ENCODE peak calls at places on chromosomes 16 and 17, in ten cellular contexts. M is fibroblast of pulmonary artery; B is SJCRH30; R is HCT116; V is uterus; J is effector memory CD4-positive, alpha-beta T cell; E is A549; D is body of pancreas; A is naive thymus-derived CD4-positive, alpha-beta T cell; G is fibroblast of villous mesenchyme. C is an unnamed sample.

GRCh38 chr17:63399856-63400255 is 46.2 kb downstream of the CYB561 start:
- DNase-seq in E (no peak), A (no peak), R (no peak), G (peak; percentile 69), J (no peak), B (peak; percentile 96), D (peak; percentile 28), V (peak; percentile 51), M (peak; percentile 75), C (no peak)

GRCh38 chr16:57372372-57373116 is at the start of gene CX3CL1:
- DNase-seq in G (peak; percentile 50), J (no peak), B (peak; percentile 77), V (peak; percentile 69), R (no peak), E (no peak), D (peak; percentile 87), A (no peak), M (peak; percentile 50), C (no peak)

GRCh38 chr17:51256101-51256500 is 3.7 kb downstream of the MBTD1 start:
- DNase-seq in E (no peak), B (no peak), M (no peak), G (no peak), J (no peak), R (no peak), D (no peak), V (no peak), A (no peak), C (no peak)

GRCh38 chr16:28204622-28205021 is 7.1 kb downstream of the XPO6 start:
- DNase-seq in G (no peak), B (no peak), R (no peak), J (no peak), V (no peak), E (no peak), D (no peak), M (no peak), A (no peak), C (no peak)

GRCh38 chr17:16417896-16418683 is 2.7 kb downstream of the TRPV2 start:
- DNase-seq in V (no peak), B (peak; percentile 57), M (no peak), A (no peak), G (peak; percentile 48), E (no peak), R (no peak), D (no peak), J (no peak), C (no peak)

GRCh38 chr17:75759457-75759856 is 5.5 kb downstream of the GALK1 start:
- DNase-seq in E (no peak), B (no peak), G (no peak), D (no peak), M (no peak), V (no peak), A (no peak), R (no peak), J (no peak), C (no peak)

GRCh38 chr16:2152695-2153506 is 2.7 kb upstream of the TRAF7 start:
- DNase-seq in D (peak; percentile 82), A (no peak), R (no peak), G (no peak), B (no peak), J (no peak), M (no peak), E (peak; percentile 63), V (no peak), C (peak; percentile 11)

GRCh38 chr16:65773319-65773874 is 593.1 kb upstream of the CDH5 start:
- DNase-seq in E (no peak), M (no peak), V (no peak), B (no peak), A (no peak), G (no peak), R (no peak), D (no peak), J (no peak), C (no peak)

GRCh38 chr16:47713225-47713595 is 252.1 kb downstream of the PHKB start:
- DNase-seq in V (no peak), M (peak; percentile 81), J (no peak), B (peak; percentile 46), G (peak; percentile 90), D (no peak), A (no peak), E (peak; percentile 28), R (no peak), C (no peak)

GRCh38 chr17:59846391-59847165 is 46.2 kb downstream of the TUBD1 start:
- DNase-seq in A (no peak), V (peak; percentile 69), G (peak; percentile 90), R (peak; percentile 94), E (peak; percentile 99), J (no peak), M (peak; percentile 86), B (peak; percentile 49), D (peak; percentile 50), C (peak; percentile 34)

GRCh38 chr17:59845595-59846390 is 47.0 kb downstream of the TUBD1 start:
- DNase-seq in M (peak; percentile 81), V (no peak), G (peak; percentile 84), D (peak; percentile 72), J (no peak), B (peak; percentile 75), E (peak; percentile 99), R (peak; percentile 90), A (no peak), C (no peak)

GRCh38 chr17:59842901-59843652 is 49.7 kb downstream of the TUBD1 start:
- DNase-seq in G (peak; percentile 97), R (peak; percentile 96), V (peak; percentile 41), M (peak; percentile 98), D (peak; percentile 61), B (no peak), A (no peak), E (peak; percentile 98), J (no peak), C (peak; percentile 30)

GRCh38 chr17:59848385-59848668 is 44.4 kb downstream of the TUBD1 start:
- DNase-seq in G (no peak), V (no peak), E (no peak), R (no peak), A (no peak), B (no peak), M (no peak), D (peak; percentile 15), J (no peak), C (no peak)

DNA sequence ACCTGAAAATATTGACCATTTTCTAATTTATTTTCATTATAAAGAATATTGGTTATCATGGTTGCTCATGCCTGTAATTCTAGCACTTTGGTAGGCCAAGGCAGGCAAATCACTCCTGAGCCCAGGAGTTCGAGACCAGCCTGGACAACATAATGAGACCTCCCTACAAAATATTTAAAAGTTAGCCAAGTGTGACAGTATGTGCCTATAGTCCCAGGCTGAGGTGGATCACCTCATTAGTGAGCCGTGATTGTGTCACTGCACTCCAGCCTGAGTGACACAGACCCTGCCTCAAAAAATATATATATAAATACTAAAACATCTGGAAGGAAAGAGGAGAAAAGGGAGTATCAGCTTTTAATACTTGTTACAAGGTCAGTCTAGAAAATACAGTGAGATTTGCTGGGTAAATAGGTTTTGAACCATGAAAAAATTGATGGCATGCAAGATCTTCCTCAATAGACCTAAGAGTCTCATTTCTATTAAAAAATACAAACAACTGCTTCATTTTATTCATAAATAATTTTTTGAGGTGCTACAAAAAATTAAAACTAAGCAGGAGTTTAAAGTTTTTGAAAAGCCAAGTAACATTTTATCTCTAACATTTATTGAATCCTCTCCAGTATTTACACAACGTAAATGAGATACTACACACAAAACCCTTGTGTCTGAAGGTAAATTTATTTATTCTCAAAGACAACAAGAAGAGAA is 47.7 kb downstream of the TUBD1 start:
- DNase-seq in B (no peak), G (peak; percentile 67), R (no peak), D (no peak), A (no peak), M (peak; percentile 82), E (peak; percentile 89), J (no peak), V (no peak), C (no peak)
- H3K4me3 ChIP-seq in B (no peak overlapping the region), G (no peak overlapping the region), R (no peak overlapping the region), D (no peak overlapping the region), A (no peak overlapping the region), M (no peak overlapping the region), E (no peak overlapping the region), J (no peak overlapping the region), V (no peak overlapping the region), C (no peak overlapping the region)

GRCh38 chr16:80903616-80904015 is 99.2 kb upstream of the CDYL2 start:
- DNase-seq in A (no peak), G (no peak), R (no peak), V (no peak), D (no peak), M (no peak), J (no peak), B (no peak), E (no peak), C (no peak)

GRCh38 chr16:80896778-80897177 is 92.4 kb upstream of the CDYL2 start:
- DNase-seq in M (no peak), A (no peak), G (no peak), V (no peak), J (no peak), D (no peak), B (no peak), E (no peak), R (no peak), C (no peak)

GRCh38 chr16:80900593-80900954 is 96.2 kb upstream of the CDYL2 start:
- DNase-seq in A (no peak), E (no peak), R (no peak), B (no peak), D (no peak), J (no peak), M (no peak), V (no peak), G (no peak), C (no peak)

GRCh38 chr16:80902306-80903154 is 98.1 kb upstream of the CDYL2 start:
- DNase-seq in V (no peak), R (no peak), B (no peak), E (no peak), J (no peak), A (no peak), M (no peak), D (peak; percentile 18), G (no peak), C (no peak)

GRCh38 chr16:80899804-80900592 is 95.6 kb upstream of the CDYL2 start:
- DNase-seq in D (peak; percentile 96), J (no peak), G (peak; percentile 56), E (peak; percentile 36), M (peak; percentile 97), B (peak; percentile 6), R (no peak), V (peak; percentile 61), A (no peak), C (no peak)
- H3K4me3 ChIP-seq in D (no peak overlapping the region), J (no peak overlapping the region), G (no peak overlapping the region), E (no peak overlapping the region), M (peak overlapping the region; percentile 42), B (no peak overlapping the region), R (no peak overlapping the region), V (no peak overlapping the region), A (no peak overlapping the region), C (no peak overlapping the region)

GRCh38 chr16:14362774-14363371 is 267.2 kb downstream of the PARN start:
- DNase-seq in D (no peak), R (no peak), J (no peak), V (no peak), G (peak; percentile 34), B (peak; percentile 26), E (no peak), M (peak; percentile 11), A (no peak), C (no peak)
- H3K4me3 ChIP-seq in D (no peak overlapping the region), R (no peak overlapping the region), J (no peak overlapping the region), V (no peak overlapping the region), G (no peak overlapping the region), B (peak overlapping the region; percentile 39), E (no peak overlapping the region), M (peak overlapping the region; percentile 34), A (no peak overlapping the region), C (no peak overlapping the region)

DNA sequence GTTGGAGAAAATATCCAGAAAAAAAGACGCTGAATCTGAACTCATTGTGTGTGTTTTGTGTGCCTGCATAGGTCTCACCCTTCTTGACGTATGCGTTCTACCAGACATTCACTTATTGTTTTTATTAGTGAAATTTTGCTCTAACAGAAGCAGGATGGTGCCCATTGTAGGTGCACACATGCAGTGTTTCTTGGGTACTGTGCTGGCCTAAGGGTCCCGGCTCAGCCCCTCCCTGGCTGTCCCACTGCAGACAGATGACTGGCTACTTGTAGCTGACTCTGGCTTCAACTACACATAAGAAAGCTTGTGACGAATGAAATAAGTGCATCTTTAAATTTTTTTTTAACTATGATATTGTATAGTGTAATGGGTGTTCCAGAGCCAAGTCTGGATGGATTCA is 227.0 kb downstream of the CBLN1 start:
- DNase-seq in R (no peak), A (no peak), E (no peak), B (no peak), M (no peak), V (no peak), J (no peak), G (no peak), D (no peak), C (no peak)
- H3K4me3 ChIP-seq in R (no peak overlapping the region), A (no peak overlapping the region), E (no peak overlapping the region), B (no peak overlapping the region), M (no peak overlapping the region), V (no peak overlapping the region), J (no peak overlapping the region), G (no peak overlapping the region), D (no peak overlapping the region), C (no peak overlapping the region)

C was measured in CD4-positive, alpha-beta memory T cell.